ENCODE peak calls at places on chromosomes 16 and 17, in four cellular contexts. E is heart left ventricle, L is lower leg skin, H is HCT116. O is an unnamed sample.

GRCh38 chr17:42189651-42189965 is 4.4 kb upstream of the HCRT start:
- DNase-seq in E (no peak), L (no peak), H (no peak), O (no peak)

GRCh38 chr16:65875362-65876199 is 490.9 kb upstream of the CDH5 start:
- DNase-seq in E (no peak), L (no peak), H (no peak), O (peak)

GRCh38 chr16:86824751-86825310 is 246.5 kb downstream of the FOXL1 start:
- DNase-seq in E (no peak), L (peak), H (no peak), O (no peak)

GRCh38 chr16:81707411-81708321 is 71.4 kb upstream of the PLCG2 start:
- DNase-seq in E (peak), L (no peak), H (no peak), O (peak)

GRCh38 chr16:9154576-9155410 is 63.3 kb downstream of the HAPSTR1 start:
- DNase-seq in E (peak), L (no peak), H (no peak), O (no peak)

GRCh38 chr17:67258836-67259468 is 14.0 kb upstream of the HELZ start:
- DNase-seq in E (no peak), L (no peak), H (no peak), O (no peak)

GRCh38 chr16:66342294-66342900 is 24.1 kb upstream of the CDH5 start:
- DNase-seq in E (no peak), L (no peak), H (no peak), O (peak)

GRCh38 chr17:10121971-10122707 is 76.3 kb downstream of the GAS7 start:
- DNase-seq in E (no peak), L (no peak), H (no peak), O (no peak)

GRCh38 chr16:2243781-2244180 is 7.5 kb downstream of the DNASE1L2 start:
- DNase-seq in E (no peak), L (no peak), H (no peak), O (no peak)

GRCh38 chr16:52574105-52574437 is 27.1 kb upstream of the TOX3 start:
- DNase-seq in E (no peak), L (no peak), H (no peak), O (no peak)

GRCh38 chr17:43858201-43858600 is 11.2 kb downstream of the CD300LG start:
- DNase-seq in E (no peak), L (no peak), H (no peak), O (no peak)

GRCh38 chr16:456891-457483 is 31.5 kb downstream of the RAB11FIP3 start:
- DNase-seq in E (no peak), L (no peak), H (no peak), O (peak)

GRCh38 chr17:29388937-29389336 is 1.2 kb upstream of the TAOK1 start:
- DNase-seq in E (no peak), L (peak), H (no peak), O (no peak)

GRCh38 chr17:29383687-29384086 is 6.5 kb upstream of the TAOK1 start:
- DNase-seq in E (no peak), L (no peak), H (no peak), O (no peak)

GRCh38 chr17:29389994-29390855 is at the start of gene TAOK1:
- DNase-seq in E (peak), L (peak), H (peak), O (peak)

GRCh38 chr17:29384901-29385300 is 5.3 kb upstream of the TAOK1 start:
- DNase-seq in E (no peak), L (no peak), H (no peak), O (no peak)

GRCh38 chr17:29386760-29387159 is 3.4 kb upstream of the TAOK1 start:
- DNase-seq in E (no peak), L (no peak), H (no peak), O (no peak)
- H3K4me3 ChIP-seq in E (no peak), L (no peak), H (no peak), O (no peak)

DNA sequence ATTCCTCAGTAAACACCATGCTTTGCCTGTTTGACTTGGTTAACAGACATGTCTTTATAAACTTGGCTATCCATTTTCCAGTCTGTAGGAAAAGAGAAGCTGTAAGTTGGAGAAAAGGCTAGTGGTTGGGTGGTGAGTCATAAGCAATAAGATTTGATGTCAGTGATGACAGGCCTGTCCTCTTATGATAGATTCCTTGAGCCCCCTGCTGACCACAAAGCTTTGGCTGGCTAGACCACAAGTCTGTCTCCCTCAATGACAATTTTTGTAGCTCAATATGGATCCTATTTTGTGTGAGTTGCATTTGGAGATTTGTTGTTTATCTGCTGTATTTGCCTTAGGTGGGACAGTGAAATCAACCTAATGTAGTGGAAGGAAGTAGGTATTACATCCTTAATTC is 67.6 kb downstream of the SIAH1 start:
- DNase-seq in E (no peak), L (no peak), H (peak), O (peak)
- TF ChIP-seq CTCF in E (no peak), L (no peak), H (no peak), O (no peak)

DNA sequence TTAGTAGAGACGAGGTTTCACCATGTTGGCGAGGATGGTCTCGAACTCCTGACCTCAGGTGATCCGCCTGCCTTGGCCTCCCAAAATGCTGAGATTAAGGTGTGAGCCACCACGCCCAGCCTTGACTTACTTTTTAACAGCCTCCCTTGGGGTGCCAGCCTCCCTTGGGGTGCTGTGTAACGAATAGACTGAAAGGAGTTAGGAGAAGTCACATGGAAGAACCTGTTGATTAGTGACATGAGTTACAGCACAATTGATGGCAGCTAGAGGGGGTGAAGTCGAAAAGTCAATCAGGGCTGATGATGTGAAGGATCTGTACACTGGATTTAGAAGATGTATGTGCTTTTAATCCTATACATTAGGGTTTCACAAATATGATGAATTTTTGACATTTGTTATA is 39.4 kb upstream of the CDR2 start:
- DNase-seq in E (no peak), L (no peak), H (no peak), O (no peak)
- H3K4me3 ChIP-seq in E (no peak), L (no peak), H (no peak), O (no peak)

GRCh38 chr16:57993897-57994296 is 6.6 kb downstream of the ZNF319 start:
- DNase-seq in E (peak), L (no peak), H (no peak), O (no peak)

GRCh38 chr16:57995721-57996405 is 4.6 kb downstream of the ZNF319 start:
- DNase-seq in E (peak), L (no peak), H (no peak), O (no peak)

GRCh38 chr16:57993452-57993851 is 7.0 kb downstream of the ZNF319 start:
- DNase-seq in E (no peak), L (no peak), H (no peak), O (no peak)

GRCh38 chr16:57994361-57994760 is 6.1 kb downstream of the ZNF319 start:
- DNase-seq in E (no peak), L (no peak), H (no peak), O (no peak)

GRCh38 chr16:57994778-57995177 is 5.7 kb downstream of the ZNF319 start:
- DNase-seq in E (peak), L (no peak), H (peak), O (peak)
- TF ChIP-seq CTCF in E (no peak), L (no peak), H (peak), O (peak)

GRCh38 chr17:7589204-7589868 is 558 bp downstream of the SOX15 start:
- DNase-seq in E (peak), L (peak), H (no peak), O (peak)
- H3K4me3 ChIP-seq in E (peak), L (peak), H (no peak), O (no peak)

GRCh38 chr17:40564883-40565744 is at the start of gene CCR7:
- DNase-seq in E (no peak), L (peak), H (no peak), O (no peak)
- TF ChIP-seq CTCF in E (no peak), L (no peak), H (no peak), O (no peak)

GRCh38 chr16:87963400-87963799 is 12.2 kb downstream of the BANP start:
- DNase-seq in E (no peak), L (no peak), H (no peak), O (peak)
- H3K4me3 ChIP-seq in E (no peak), L (no peak), H (no peak), O (no peak)

O was measured in fibroblast of pulmonary artery.